ENCODE peak calls at places on chromosomes 2 and 18, in five cellular contexts. Q is transverse colon, L is suprapubic skin, C is fibroblast of mammary gland, V is psoas muscle. K is an unnamed sample.

GRCh38 chr2:38505779-38506178 is 96.9 kb downstream of the HNRNPLL start:
- DNase-seq in Q (peak), L (no peak), C (peak), V (peak), K (peak)

GRCh38 chr2:208318127-208318526 is 52.1 kb downstream of the PIKFYVE start:
- DNase-seq in Q (no peak), L (no peak), C (no peak), V (no peak), K (no peak)

GRCh38 chr2:197308635-197309368 is 1.8 kb downstream of the ANKRD44 start:
- DNase-seq in Q (no peak), L (no peak), C (no peak), V (no peak), K (no peak)

GRCh38 chr2:42863320-42863719 is 70.9 kb upstream of the HAAO start:
- DNase-seq in Q (no peak), L (no peak), C (no peak), V (no peak), K (no peak)

GRCh38 chr2:217935245-217935879 is 67.4 kb downstream of the TNS1 start:
- DNase-seq in Q (no peak), L (no peak), C (peak), V (peak), K (no peak)

GRCh38 chr18:13540783-13541182 is 185.6 kb downstream of the FAM210A start:
- DNase-seq in Q (no peak), L (no peak), C (no peak), V (no peak), K (no peak)

GRCh38 chr2:165401285-165401852 is 68.1 kb upstream of the CSRNP3 start:
- DNase-seq in Q (no peak), L (no peak), C (peak), V (no peak), K (peak)

GRCh38 chr2:9102861-9103662 is 99.6 kb upstream of the MBOAT2 start:
- DNase-seq in Q (no peak), L (peak), C (no peak), V (no peak), K (no peak)

GRCh38 chr2:46438794-46439193 is 40.6 kb upstream of the TMEM247 start:
- DNase-seq in Q (no peak), L (no peak), C (no peak), V (no peak), K (no peak)

GRCh38 chr2:233479616-233480489 is 86.7 kb downstream of the USP40 start:
- DNase-seq in Q (no peak), L (peak), C (no peak), V (no peak), K (no peak)

GRCh38 chr2:196136151-196136550 is 35.2 kb downstream of the STK17B start:
- DNase-seq in Q (no peak), L (no peak), C (no peak), V (no peak), K (no peak)

GRCh38 chr2:69213201-69213600 is 173.8 kb downstream of the GFPT1 start:
- DNase-seq in Q (no peak), L (no peak), C (peak), V (no peak), K (no peak)

GRCh38 chr2:42503291-42503690 is 9.5 kb upstream of the KCNG3 start:
- DNase-seq in Q (no peak), L (no peak), C (no peak), V (no peak), K (no peak)

GRCh38 chr2:237968048-237968862 is 1.4 kb downstream of the UBE2F start:
- DNase-seq in Q (peak), L (peak), C (peak), V (peak), K (peak)

GRCh38 chr2:186429095-186429494 is 57.0 kb upstream of the ZC3H15 start:
- DNase-seq in Q (no peak), L (no peak), C (peak), V (no peak), K (no peak)

GRCh38 chr18:27605107-27605834 is 420.2 kb upstream of the CHST9 start:
- DNase-seq in Q (peak), L (no peak), C (peak), V (no peak), K (peak)

GRCh38 chr18:55552498-55553189 is 35.3 kb downstream of the TCF4 start:
- DNase-seq in Q (no peak), L (no peak), C (no peak), V (no peak), K (no peak)

GRCh38 chr2:102342888-102343287 is 12.7 kb upstream of the IL18R1 start:
- DNase-seq in Q (no peak), L (no peak), C (peak), V (no peak), K (no peak)

GRCh38 chr2:8376603-8377423 is 305.0 kb upstream of the ID2 start:
- DNase-seq in Q (no peak), L (no peak), C (no peak), V (no peak), K (no peak)

DNA sequence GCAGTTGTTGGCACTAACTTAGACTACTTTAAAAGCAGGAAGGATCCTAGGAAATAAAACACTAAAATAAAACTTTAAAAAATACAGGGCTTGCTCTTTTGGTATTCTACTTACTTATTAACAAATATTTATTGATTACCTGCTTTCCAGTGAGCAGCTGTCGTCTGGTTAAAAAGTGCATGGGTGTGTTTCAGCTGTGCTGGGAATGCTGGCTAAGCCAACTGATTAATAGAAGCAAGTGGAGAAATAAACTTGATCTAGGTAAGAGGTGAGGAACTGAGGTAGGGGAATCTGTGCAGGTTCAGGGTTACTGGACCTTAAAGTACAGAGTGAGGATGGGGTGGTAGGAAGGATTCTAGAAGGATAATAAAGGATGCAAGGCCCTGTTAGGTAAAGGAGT is 110.8 kb downstream of the SPTBN1 start:
- DNase-seq in Q (no peak), L (no peak), C (no peak), V (no peak), K (no peak)
- H3K4me3 ChIP-seq in Q (no peak), L (no peak), C (no peak), V (no peak), K (no peak)

GRCh38 chr2:212892193-212892592 is 259.2 kb downstream of the IKZF2 start:
- DNase-seq in Q (no peak), L (no peak), C (peak), V (no peak), K (peak)
- TF ChIP-seq CTCF in Q (no peak), L (no peak), C (peak), V (peak), K (peak)

DNA sequence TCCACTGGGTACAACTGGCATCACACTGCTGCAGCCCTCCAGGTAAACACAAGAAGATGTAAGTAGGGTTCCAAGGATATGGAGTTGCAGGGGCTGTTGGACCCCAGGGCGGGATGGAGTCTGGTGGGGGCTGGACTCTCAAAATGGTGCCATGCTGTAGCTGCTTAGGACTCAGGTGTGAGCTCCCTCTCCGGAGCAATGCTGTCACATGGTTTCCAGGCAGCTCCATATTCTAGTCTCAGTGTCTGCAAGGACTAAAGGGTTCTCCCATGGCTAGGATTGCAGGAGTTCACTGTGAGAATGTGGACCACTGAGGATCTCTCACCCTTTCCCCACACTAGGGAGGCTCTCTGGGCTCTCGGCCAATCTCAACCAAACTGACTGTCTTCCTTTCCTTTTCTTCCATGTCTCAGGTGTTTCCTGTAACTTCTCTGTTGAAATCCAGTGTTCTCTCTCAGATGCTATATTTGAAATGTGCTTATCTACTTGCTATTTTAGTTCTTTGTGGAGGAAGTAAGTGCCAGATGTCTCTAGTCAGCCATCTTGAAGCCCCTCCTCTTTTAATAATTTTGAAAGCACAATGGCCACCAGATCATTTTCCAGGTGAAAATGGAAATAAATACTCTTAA is 57.6 kb downstream of the CCNT2 start:
- DNase-seq in Q (no peak), L (no peak), C (no peak), V (no peak), K (no peak)
- H3K4me3 ChIP-seq in Q (no peak), L (no peak), C (no peak), V (no peak), K (no peak)

GRCh38 chr2:148565272-148565894 is 79.2 kb upstream of the EPC2 start:
- DNase-seq in Q (no peak), L (no peak), C (peak), V (no peak), K (no peak)
- TF ChIP-seq CTCF in Q (no peak), L (no peak), C (peak), V (peak), K (no peak)

DNA sequence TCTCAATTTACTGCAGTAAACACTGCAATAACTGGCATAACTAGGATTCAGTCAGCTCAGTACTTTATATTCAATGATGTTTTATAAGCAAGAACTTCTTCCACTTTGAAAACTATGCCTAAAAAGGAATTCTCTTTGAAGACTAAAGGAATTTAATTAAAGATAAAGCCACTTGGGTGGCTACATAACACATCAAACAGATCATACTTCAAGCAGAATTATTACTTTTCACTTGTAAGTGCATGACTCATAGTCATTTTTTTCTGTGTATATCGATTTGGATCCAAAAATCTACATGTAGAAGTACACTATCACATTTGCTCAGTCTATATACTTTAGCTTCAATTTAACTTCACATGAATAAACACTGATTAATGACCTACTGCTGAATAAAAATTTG is 4.0 kb downstream of the KANSL1L start:
- DNase-seq in Q (no peak), L (no peak), C (peak), V (no peak), K (no peak)
- H3K4me3 ChIP-seq in Q (no peak), L (no peak), C (no peak), V (no peak), K (no peak)